ENCODE peak calls at places on chromosome 11, in ten cellular contexts. G is activated T-helper 9 cell treated with anti-CD3 and anti-CD28 coated beads, Interleukin-2, amount 50 U/mL, for 16 hours; N is breast epithelium; K is GM12865; B is CD8-positive, alpha-beta memory T cell; C is NCI-H2171; W is lung; Y is stimulated activated CD8-positive, alpha-beta memory T cell treated with anti-CD3 and anti-CD28 coated beads, Interleukin-2, amount 100 ng/mL, for 1 hour; V is BJ; H is OCI-M1. S is an unnamed sample.

GRCh38 chr11:124483422-124483821 is 37.9 kb upstream of the OR8B8 start:
- DNase-seq in C (no peak), B (no peak), V (no peak), N (no peak), Y (no peak), G (no peak), W (no peak), H (peak), K (no peak), S (no peak)

GRCh38 chr11:85663080-85663729 is 1.7 kb downstream of the CREBZF start:
- DNase-seq in B (no peak), C (peak), V (no peak), Y (no peak), W (no peak), N (no peak), H (peak), K (no peak), G (no peak), S (no peak)

GRCh38 chr11:32210601-32211000 is 119.7 kb downstream of the RCN1 start:
- DNase-seq in H (peak), Y (no peak), V (no peak), W (no peak), K (no peak), C (no peak), N (no peak), G (no peak), B (no peak), S (no peak)

GRCh38 chr11:125921042-125921441 is 16.7 kb downstream of the DDX25 start:
- DNase-seq in W (no peak), B (no peak), H (no peak), Y (no peak), C (no peak), N (no peak), V (no peak), G (no peak), K (no peak), S (no peak)

GRCh38 chr11:1260023-1260501 is 37.2 kb downstream of the MUC5B start:
- DNase-seq in W (no peak), V (no peak), B (peak), G (peak), K (peak), Y (peak), C (no peak), N (no peak), H (peak), S (peak)

GRCh38 chr11:1888811-1889526 is 2.7 kb downstream of the PRR33 start:
- DNase-seq in Y (peak), W (no peak), V (no peak), G (peak), H (no peak), N (no peak), K (no peak), B (peak), C (no peak), S (peak)

GRCh38 chr11:106939157-106939556 is 79.1 kb downstream of the GUCY1A2 start:
- DNase-seq in V (no peak), K (no peak), B (no peak), G (no peak), W (no peak), Y (no peak), C (no peak), H (no peak), N (no peak), S (no peak)

GRCh38 chr11:123203934-123204333 is 8.9 kb upstream of the CLMP start:
- DNase-seq in W (no peak), G (no peak), C (no peak), V (no peak), H (no peak), N (no peak), K (no peak), Y (no peak), B (no peak), S (no peak)

GRCh38 chr11:44133335-44133946 is 38.0 kb downstream of the EXT2 start:
- DNase-seq in G (no peak), W (no peak), K (peak), V (no peak), C (peak), Y (no peak), H (peak), N (no peak), B (no peak), S (no peak)